ENCODE peak calls at places on chromosomes 12 and 14, in nine cellular contexts. I is right atrium auricular region; W is uterus; D is CD8-positive, alpha-beta T cell; E is CD8-positive, alpha-beta memory T cell; N is A549; V is esophagus squamous epithelium; P is IMR-90; H is OCI-LY7. T is an unnamed sample.

GRCh38 chr12:6333029-6333428 is 8.8 kb downstream of the TNFRSF1A start:
- DNase-seq in I (no peak), W (no peak), D (no peak), E (peak; percentile 59), N (no peak), V (no peak), P (no peak), H (no peak), T (no peak)

GRCh38 chr12:88299567-88300101 is 157.5 kb downstream of the TMTC3 start:
- DNase-seq in I (no peak), W (no peak), D (no peak), E (no peak), N (peak; percentile 66), V (no peak), P (peak; percentile 98), H (no peak), T (peak; percentile 98)

GRCh38 chr12:131723532-131723931 is 12.6 kb downstream of the SFSWAP start:
- DNase-seq in I (peak; percentile 9), W (no peak), D (no peak), E (no peak), N (no peak), V (no peak), P (no peak), H (no peak), T (no peak)

GRCh38 chr12:51926718-51927117 is 19.4 kb downstream of the ACVRL1 start:
- DNase-seq in I (no peak), W (no peak), D (peak; percentile 17), E (peak; percentile 58), N (peak; percentile 48), V (no peak), P (peak; percentile 42), H (peak; percentile 54), T (peak; percentile 30)

GRCh38 chr12:29901585-29901984 is 117.8 kb upstream of the TMTC1 start:
- DNase-seq in I (no peak), W (no peak), D (no peak), E (no peak), N (no peak), V (no peak), P (no peak), H (no peak), T (no peak)

GRCh38 chr14:61491224-61491623 is 169.8 kb downstream of the PRKCH start:
- DNase-seq in I (no peak), W (no peak), D (no peak), E (no peak), N (no peak), V (no peak), P (no peak), H (no peak), T (no peak)

GRCh38 chr12:49049566-49050224 is 10.9 kb downstream of the KMT2D start:
- DNase-seq in I (no peak), W (peak; percentile 50), D (no peak), E (no peak), N (peak; percentile 60), V (no peak), P (peak; percentile 76), H (no peak), T (no peak)

GRCh38 chr12:111441107-111441928 is 35.6 kb downstream of the SH2B3 start:
- DNase-seq in I (no peak), W (no peak), D (no peak), E (no peak), N (no peak), V (no peak), P (no peak), H (no peak), T (no peak)

GRCh38 chr14:72590577-72590976 is 303.3 kb downstream of the DPF3 start:
- DNase-seq in I (no peak), W (no peak), D (no peak), E (no peak), N (no peak), V (no peak), P (no peak), H (no peak), T (no peak)

GRCh38 chr12:1779783-1780182 is 40.6 kb upstream of the LRTM2 start:
- DNase-seq in I (no peak), W (no peak), D (no peak), E (no peak), N (no peak), V (no peak), P (peak; percentile 75), H (no peak), T (no peak)

GRCh38 chr12:102169922-102170698 is 27.5 kb downstream of the PMCH start:
- DNase-seq in I (no peak), W (no peak), D (no peak), E (no peak), N (no peak), V (no peak), P (peak; percentile 63), H (peak; percentile 24), T (peak; percentile 23)

GRCh38 chr14:61588419-61588901 is 106.9 kb upstream of the HIF1A start:
- DNase-seq in I (no peak), W (no peak), D (no peak), E (no peak), N (no peak), V (no peak), P (peak; percentile 80), H (no peak), T (no peak)

GRCh38 chr12:59268295-59268809 is 327.5 kb upstream of the SLC16A7 start:
- DNase-seq in I (no peak), W (no peak), D (no peak), E (no peak), N (no peak), V (no peak), P (no peak), H (no peak), T (no peak)

GRCh38 chr12:71838661-71839060 is 898 bp upstream of the TBC1D15 start:
- DNase-seq in I (no peak), W (no peak), D (no peak), E (no peak), N (no peak), V (no peak), P (no peak), H (no peak), T (no peak)

GRCh38 chr12:66066071-66066928 is 64.2 kb downstream of the LLPH start:
- DNase-seq in I (no peak), W (no peak), D (peak; percentile 1), E (no peak), N (no peak), V (no peak), P (peak; percentile 76), H (no peak), T (no peak)

GRCh38 chr12:48795550-48796455 is 6.9 kb upstream of the ADCY6 start:
- DNase-seq in I (peak; percentile 89), W (peak; percentile 77), D (peak; percentile 37), E (peak; percentile 67), N (peak; percentile 96), V (no peak), P (peak; percentile 75), H (peak; percentile 55), T (peak; percentile 44)

GRCh38 chr12:40446385-40446784 is 221.6 kb downstream of the LRRK2 start:
- DNase-seq in I (no peak), W (no peak), D (no peak), E (no peak), N (peak; percentile 32), V (no peak), P (peak; percentile 2), H (peak; percentile 47), T (peak; percentile 26)

GRCh38 chr12:131800594-131801135 is 27.5 kb upstream of the MMP17 start:
- DNase-seq in I (no peak), W (no peak), D (no peak), E (no peak), N (no peak), V (no peak), P (no peak), H (no peak), T (no peak)

GRCh38 chr12:41189395-41190251 is 1.5 kb downstream of the PDZRN4 start:
- DNase-seq in I (no peak), W (no peak), D (no peak), E (no peak), N (no peak), V (no peak), P (no peak), H (no peak), T (no peak)

GRCh38 chr12:67881565-67881964 is 107.7 kb upstream of the IFNG-AS1 start:
- DNase-seq in I (no peak), W (no peak), D (no peak), E (no peak), N (no peak), V (no peak), P (no peak), H (no peak), T (peak; percentile 71)

GRCh38 chr12:12007001-12007712 is 63.6 kb upstream of the BCL2L14 start:
- DNase-seq in I (no peak), W (no peak), D (peak; percentile 25), E (peak; percentile 67), N (no peak), V (no peak), P (peak; percentile 25), H (no peak), T (no peak)

GRCh38 chr12:15687583-15687982 is 101.6 kb downstream of the EPS8 start:
- DNase-seq in I (no peak), W (no peak), D (no peak), E (no peak), N (no peak), V (no peak), P (no peak), H (no peak), T (no peak)
- H3K4me1 ChIP-seq in I (no peaks in the 10 kb centered on the region), W (no peaks in the 10 kb centered on the region), D (no peaks in the 10 kb centered on the region), E (no peaks in the 10 kb centered on the region), N (peaks cover 63% of the 10 kb centered on the region), V (no peaks in the 10 kb centered on the region), P (peaks cover 13% of the 10 kb centered on the region), H (no peaks in the 10 kb centered on the region), T (peaks cover 5% of the 10 kb centered on the region)

GRCh38 chr14:76920572-76921175 is 94.5 kb downstream of the LRRC74A start:
- DNase-seq in I (no peak), W (no peak), D (no peak), E (no peak), N (no peak), V (no peak), P (no peak), H (no peak), T (no peak)
- H3K27ac ChIP-seq in I (peak overlapping the region; percentile 87), W (peak overlapping the region; percentile 83), D (no peak overlapping the region), E (no peak overlapping the region), N (peak overlapping the region; percentile 99), V (peak overlapping the region; percentile 89), P (peak overlapping the region; percentile 97), H (no peak overlapping the region), T (peak overlapping the region; percentile 22)

DNA sequence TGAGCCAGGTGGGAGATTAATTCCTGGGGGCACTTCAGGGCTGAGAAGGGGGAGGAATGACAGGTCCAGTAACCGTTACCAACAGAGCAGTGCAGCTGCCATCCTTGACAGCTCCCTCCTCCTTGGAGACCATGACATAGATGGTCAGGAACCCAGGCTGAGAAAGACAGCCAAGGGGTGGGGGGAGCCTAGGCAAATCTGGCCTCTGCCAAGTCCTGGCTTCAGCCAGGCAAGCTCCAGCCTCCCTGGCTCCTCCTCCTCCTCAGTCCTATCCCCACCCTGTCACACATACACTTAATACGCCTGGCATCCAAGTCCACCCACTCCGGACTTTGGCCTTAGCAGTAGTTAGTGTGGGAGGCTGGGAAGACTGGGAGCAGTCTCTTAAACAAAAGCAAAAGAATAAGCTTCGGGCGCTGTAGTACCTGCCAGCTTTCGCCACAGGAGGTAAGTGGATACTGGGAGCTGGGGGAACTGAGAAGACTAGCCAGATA is at the start of gene RDH5:
- DNase-seq in I (peak; percentile 90), W (peak; percentile 80), D (no peak), E (no peak), N (no peak), V (no peak), P (peak; percentile 89), H (no peak), T (no peak)
- H3K4me1 ChIP-seq in I (no peaks in the 10 kb centered on the region), W (peaks cover 6% of the 10 kb centered on the region), D (peaks cover 21% of the 10 kb centered on the region), E (peaks cover 27% of the 10 kb centered on the region), N (peaks cover 62% of the 10 kb centered on the region), V (peaks cover 49% of the 10 kb centered on the region), P (peaks cover 36% of the 10 kb centered on the region), H (peaks cover 31% of the 10 kb centered on the region), T (peaks cover 10% of the 10 kb centered on the region)

GRCh38 chr12:119082496-119082895 is 96.2 kb upstream of the HSPB8 start:
- DNase-seq in I (no peak), W (no peak), D (no peak), E (no peak), N (no peak), V (no peak), P (no peak), H (no peak), T (no peak)
- H3K27ac ChIP-seq in I (no peak overlapping the region), W (no peak overlapping the region), D (no peak overlapping the region), E (no peak overlapping the region), N (no peak overlapping the region), V (no peak overlapping the region), P (no peak overlapping the region), H (no peak overlapping the region), T (no peak overlapping the region)

T was measured in foreskin keratinocyte.